ENCODE peak calls at places on chromosomes 11 and 22, in seven cellular contexts. One of them, this sample, is unnamed.

GRCh38 chr11:128964463-128964930 is 21.8 kb upstream of the TP53AIP1 start:
- DNase-seq in esophagus muscularis mucosa: peak; percentile 66
- DNase-seq in heart left ventricle: no peak
- DNase-seq in A549: no peak
- DNase-seq in sigmoid colon: no peak
- DNase-seq in right lobe of liver: no peak
- DNase-seq in HCT116: no peak
- DNase-seq in this sample: no peak

GRCh38 chr22:19275919-19276600 is 15.5 kb downstream of the CLTCL1 start:
- DNase-seq in esophagus muscularis mucosa: peak; percentile 50
- DNase-seq in A549: no peak
- DNase-seq in heart left ventricle: no peak
- DNase-seq in HCT116: no peak
- DNase-seq in right lobe of liver: no peak
- DNase-seq in sigmoid colon: no peak
- DNase-seq in this sample: no peak

GRCh38 chr11:37712246-37712645 is 1114.2 kb upstream of the RAG2 start:
- DNase-seq in heart left ventricle: no peak
- DNase-seq in right lobe of liver: no peak
- DNase-seq in HCT116: no peak
- DNase-seq in A549: no peak
- DNase-seq in sigmoid colon: no peak
- DNase-seq in esophagus muscularis mucosa: no peak
- DNase-seq in this sample: no peak

GRCh38 chr22:23121026-23121823 is 20.6 kb downstream of the RSPH14 start:
- DNase-seq in esophagus muscularis mucosa: no peak
- DNase-seq in HCT116: no peak
- DNase-seq in heart left ventricle: no peak
- DNase-seq in sigmoid colon: no peak
- DNase-seq in A549: no peak
- DNase-seq in right lobe of liver: no peak
- DNase-seq in this sample: no peak

GRCh38 chr11:78768947-78769346 is 194.3 kb upstream of the NARS2 start:
- DNase-seq in esophagus muscularis mucosa: no peak
- DNase-seq in heart left ventricle: no peak
- DNase-seq in sigmoid colon: no peak
- DNase-seq in A549: no peak
- DNase-seq in right lobe of liver: no peak
- DNase-seq in HCT116: no peak
- DNase-seq in this sample: no peak

GRCh38 chr11:127619946-127620345 is 619.4 kb upstream of the KIRREL3 start:
- DNase-seq in esophagus muscularis mucosa: no peak
- DNase-seq in heart left ventricle: no peak
- DNase-seq in HCT116: no peak
- DNase-seq in sigmoid colon: no peak
- DNase-seq in A549: no peak
- DNase-seq in right lobe of liver: no peak
- DNase-seq in this sample: no peak

GRCh38 chr11:19646921-19647320 is 65.7 kb upstream of the NAV2 start:
- DNase-seq in A549: no peak
- DNase-seq in esophagus muscularis mucosa: no peak
- DNase-seq in HCT116: no peak
- DNase-seq in right lobe of liver: no peak
- DNase-seq in heart left ventricle: no peak
- DNase-seq in sigmoid colon: no peak
- DNase-seq in this sample: no peak

GRCh38 chr11:62593434-62594044 is 2.2 kb upstream of the TUT1 start:
- DNase-seq in esophagus muscularis mucosa: no peak
- DNase-seq in right lobe of liver: peak; percentile 82
- DNase-seq in heart left ventricle: peak; percentile 77
- DNase-seq in HCT116: no peak
- DNase-seq in sigmoid colon: peak; percentile 90
- DNase-seq in A549: peak; percentile 88
- DNase-seq in this sample: peak; percentile 88

GRCh38 chr11:43923327-43924111 is 18.9 kb upstream of the C11orf96 start:
- DNase-seq in esophagus muscularis mucosa: no peak
- DNase-seq in A549: peak; percentile 22
- DNase-seq in sigmoid colon: peak; percentile 88
- DNase-seq in HCT116: no peak
- DNase-seq in heart left ventricle: peak; percentile 68
- DNase-seq in right lobe of liver: no peak
- DNase-seq in this sample: no peak

GRCh38 chr22:46149493-46149997 is 781 bp upstream of the PPARA start:
- DNase-seq in right lobe of liver: peak; percentile 81
- DNase-seq in esophagus muscularis mucosa: no peak
- DNase-seq in heart left ventricle: peak; percentile 76
- DNase-seq in HCT116: no peak
- DNase-seq in sigmoid colon: peak; percentile 84
- DNase-seq in A549: no peak
- DNase-seq in this sample: peak; percentile 84

GRCh38 chr11:105392546-105392945 is 217.3 kb upstream of the GRIA4 start:
- DNase-seq in heart left ventricle: no peak
- DNase-seq in right lobe of liver: no peak
- DNase-seq in esophagus muscularis mucosa: no peak
- DNase-seq in sigmoid colon: no peak
- DNase-seq in HCT116: no peak
- DNase-seq in A549: no peak
- DNase-seq in this sample: no peak

GRCh38 chr22:19667872-19668740 is 46.2 kb upstream of the SEPTIN5 start:
- DNase-seq in right lobe of liver: no peak
- DNase-seq in sigmoid colon: no peak
- DNase-seq in A549: no peak
- DNase-seq in HCT116: no peak
- DNase-seq in heart left ventricle: no peak
- DNase-seq in esophagus muscularis mucosa: peak; percentile 68
- DNase-seq in this sample: no peak

GRCh38 chr11:88293931-88294330 is 43.6 kb downstream of the CTSC start:
- DNase-seq in heart left ventricle: no peak
- DNase-seq in right lobe of liver: no peak
- DNase-seq in sigmoid colon: no peak
- DNase-seq in A549: no peak
- DNase-seq in HCT116: no peak
- DNase-seq in esophagus muscularis mucosa: no peak
- DNase-seq in this sample: no peak

GRCh38 chr11:100004541-100004940 is 682.5 kb upstream of the ARHGAP42 start:
- DNase-seq in esophagus muscularis mucosa: no peak
- DNase-seq in heart left ventricle: no peak
- DNase-seq in HCT116: no peak
- DNase-seq in sigmoid colon: no peak
- DNase-seq in A549: no peak
- DNase-seq in right lobe of liver: no peak
- DNase-seq in this sample: no peak

GRCh38 chr22:24391836-24392217 is 35.6 kb upstream of the ADORA2A start:
- DNase-seq in sigmoid colon: no peak
- DNase-seq in A549: no peak
- DNase-seq in esophagus muscularis mucosa: no peak
- DNase-seq in HCT116: no peak
- DNase-seq in heart left ventricle: peak; percentile 20
- DNase-seq in right lobe of liver: no peak
- DNase-seq in this sample: no peak

GRCh38 chr11:63762662-63763505 is 5.7 kb downstream of the ZFTA start:
- DNase-seq in heart left ventricle: peak; percentile 57
- DNase-seq in right lobe of liver: peak; percentile 56
- DNase-seq in A549: no peak
- DNase-seq in sigmoid colon: peak; percentile 85
- DNase-seq in esophagus muscularis mucosa: no peak
- DNase-seq in HCT116: no peak
- DNase-seq in this sample: no peak

GRCh38 chr22:37044634-37045625 is 6.6 kb upstream of the KCTD17 start:
- DNase-seq in right lobe of liver: no peak
- DNase-seq in sigmoid colon: no peak
- DNase-seq in esophagus muscularis mucosa: no peak
- DNase-seq in HCT116: no peak
- DNase-seq in A549: no peak
- DNase-seq in heart left ventricle: no peak
- DNase-seq in this sample: no peak

GRCh38 chr11:72103754-72104167 is 664 bp upstream of the LAMTOR1 start:
- DNase-seq in heart left ventricle: no peak
- DNase-seq in A549: no peak
- DNase-seq in sigmoid colon: no peak
- DNase-seq in right lobe of liver: no peak
- DNase-seq in HCT116: no peak
- DNase-seq in esophagus muscularis mucosa: no peak
- DNase-seq in this sample: no peak
- TF ChIP-seq CTCF in heart left ventricle: no peak
- TF ChIP-seq CTCF in A549: no peak
- TF ChIP-seq CTCF in sigmoid colon: peak; percentile 4
- TF ChIP-seq CTCF in right lobe of liver: no peak
- TF ChIP-seq CTCF in HCT116: no peak
- TF ChIP-seq CTCF in esophagus muscularis mucosa: no peak
- TF ChIP-seq CTCF in this sample: no peak

GRCh38 chr22:38273135-38273761 is 438 bp upstream of the TMEM184B start:
- DNase-seq in sigmoid colon: no peak
- DNase-seq in right lobe of liver: no peak
- DNase-seq in heart left ventricle: no peak
- DNase-seq in esophagus muscularis mucosa: no peak
- DNase-seq in A549: no peak
- DNase-seq in HCT116: no peak
- DNase-seq in this sample: no peak

GRCh38 chr22:38271927-38272372 is 860 bp downstream of the TMEM184B start:
- DNase-seq in sigmoid colon: no peak
- DNase-seq in heart left ventricle: no peak
- DNase-seq in esophagus muscularis mucosa: no peak
- DNase-seq in A549: no peak
- DNase-seq in HCT116: no peak
- DNase-seq in right lobe of liver: peak; percentile 58
- DNase-seq in this sample: no peak

GRCh38 chr22:38271101-38271500 is 1.7 kb downstream of the TMEM184B start:
- DNase-seq in right lobe of liver: no peak
- DNase-seq in sigmoid colon: no peak
- DNase-seq in HCT116: no peak
- DNase-seq in esophagus muscularis mucosa: no peak
- DNase-seq in A549: no peak
- DNase-seq in heart left ventricle: no peak
- DNase-seq in this sample: no peak

GRCh38 chr22:38272373-38273134 is at the start of gene TMEM184B:
- DNase-seq in heart left ventricle: peak; percentile 76
- DNase-seq in right lobe of liver: peak; percentile 86
- DNase-seq in esophagus muscularis mucosa: no peak
- DNase-seq in A549: peak; percentile 55
- DNase-seq in sigmoid colon: peak; percentile 89
- DNase-seq in HCT116: peak; percentile 18
- DNase-seq in this sample: peak; percentile 83

GRCh38 chr22:38276161-38276560 is 3.4 kb upstream of the TMEM184B start:
- DNase-seq in heart left ventricle: no peak
- DNase-seq in right lobe of liver: no peak
- DNase-seq in HCT116: no peak
- DNase-seq in esophagus muscularis mucosa: no peak
- DNase-seq in A549: no peak
- DNase-seq in sigmoid colon: no peak
- DNase-seq in this sample: no peak
- H3K27ac ChIP-seq in heart left ventricle: no peak overlapping the region
- H3K27ac ChIP-seq in right lobe of liver: no peak overlapping the region
- H3K27ac ChIP-seq in HCT116: no peak overlapping the region
- H3K27ac ChIP-seq in esophagus muscularis mucosa: no peak overlapping the region
- H3K27ac ChIP-seq in A549: no peak overlapping the region
- H3K27ac ChIP-seq in sigmoid colon: no peak overlapping the region
- H3K27ac ChIP-seq in this sample: no peak overlapping the region

GRCh38 chr11:132589802-132590201 is 942.5 kb downstream of the OPCML start:
- DNase-seq in esophagus muscularis mucosa: peak; percentile 4
- DNase-seq in heart left ventricle: no peak
- DNase-seq in sigmoid colon: no peak
- DNase-seq in right lobe of liver: no peak
- DNase-seq in HCT116: no peak
- DNase-seq in A549: no peak
- DNase-seq in this sample: no peak
- TF ChIP-seq POLR2A in esophagus muscularis mucosa: no peak
- TF ChIP-seq POLR2A in heart left ventricle: no peak
- TF ChIP-seq POLR2A in sigmoid colon: no peak
- TF ChIP-seq POLR2A in right lobe of liver: no peak
- TF ChIP-seq POLR2A in HCT116: no peak
- TF ChIP-seq POLR2A in A549: no peak
- TF ChIP-seq POLR2A in this sample: no peak

GRCh38 chr11:47248664-47249377 is at the start of gene ACP2:
- DNase-seq in HCT116: peak; percentile 79
- DNase-seq in heart left ventricle: peak; percentile 88
- DNase-seq in right lobe of liver: peak; percentile 90
- DNase-seq in sigmoid colon: peak; percentile 94
- DNase-seq in A549: peak; percentile 94
- DNase-seq in esophagus muscularis mucosa: peak; percentile 98
- DNase-seq in this sample: peak; percentile 94
- TF ChIP-seq CTCF in HCT116: no peak
- TF ChIP-seq CTCF in heart left ventricle: no peak
- TF ChIP-seq CTCF in right lobe of liver: no peak
- TF ChIP-seq CTCF in sigmoid colon: peak; percentile 20
- TF ChIP-seq CTCF in A549: peak; percentile 35
- TF ChIP-seq CTCF in esophagus muscularis mucosa: no peak
- TF ChIP-seq CTCF in this sample: no peak

DNA sequence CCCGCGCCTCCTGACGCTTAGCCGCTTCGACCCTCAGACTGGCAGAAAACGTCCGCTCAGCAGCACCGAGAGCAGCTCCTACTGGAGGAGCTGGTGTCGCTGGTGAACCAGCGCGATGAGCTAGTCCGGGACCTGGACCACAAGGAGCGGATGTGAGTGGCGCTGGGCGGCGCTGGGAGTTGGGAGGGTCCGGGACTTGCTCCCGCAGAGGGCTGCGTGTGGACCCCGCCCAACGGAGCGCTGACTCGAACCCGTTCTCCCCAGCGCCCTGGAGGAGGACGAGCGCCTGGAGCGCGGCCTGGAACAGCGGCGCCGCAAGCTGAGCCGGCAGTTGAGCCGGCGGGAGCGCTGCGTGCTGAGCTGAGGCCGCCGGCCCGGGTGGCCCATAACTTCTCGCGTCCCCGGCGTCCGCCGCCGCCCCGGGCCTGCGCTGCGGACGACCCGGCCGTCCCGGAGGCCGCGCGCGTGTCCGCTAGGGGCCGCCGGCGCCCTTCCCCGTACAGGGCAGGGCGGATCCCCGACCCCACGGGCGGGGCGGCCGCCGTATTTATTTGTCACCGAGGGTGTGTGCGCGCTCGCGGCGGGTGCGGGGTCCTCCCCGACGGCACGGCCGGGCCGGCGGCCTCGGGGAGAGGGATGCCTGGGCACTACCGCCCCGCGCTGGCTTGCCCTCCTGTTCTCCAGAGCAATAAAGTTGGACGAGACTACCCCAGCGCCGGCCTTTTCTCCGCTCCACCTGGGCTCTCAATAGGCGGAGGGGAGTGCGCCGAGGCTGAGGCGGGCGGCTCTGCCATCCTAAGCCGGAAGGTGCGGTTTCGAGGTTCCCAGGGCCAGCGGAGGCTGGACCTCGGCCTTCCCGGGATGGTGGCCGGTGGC is 3.4 kb downstream of the KCNK7 start:
- DNase-seq in A549: no peak
- DNase-seq in sigmoid colon: peak; percentile 76
- DNase-seq in HCT116: no peak
- DNase-seq in esophagus muscularis mucosa: no peak
- DNase-seq in heart left ventricle: no peak
- DNase-seq in right lobe of liver: no peak
- DNase-seq in this sample: no peak
- H3K27ac ChIP-seq in A549: no peak overlapping the region
- H3K27ac ChIP-seq in sigmoid colon: peak overlapping the region; percentile 57
- H3K27ac ChIP-seq in HCT116: no peak overlapping the region
- H3K27ac ChIP-seq in esophagus muscularis mucosa: peak overlapping the region; percentile 53
- H3K27ac ChIP-seq in heart left ventricle: peak overlapping the region; percentile 64
- H3K27ac ChIP-seq in right lobe of liver: no peak overlapping the region
- H3K27ac ChIP-seq in this sample: peak overlapping the region; percentile 27

This sample was measured in suprapubic skin.